ENCODE peak calls at places on chromosomes 7 and 10, in six cellular contexts. One of them, this sample, is unnamed.
A peak's percentile ranks its signal among the peaks of the same experiment; 100 is the strongest.

GRCh38 chr10:48609441-48609840 is 4.6 kb upstream of the ARHGAP22 start:
- DNase-seq in activated T-cell treated with anti-CD3 and anti-CD28 coated beads, Interleukin-2, amount 50 U/mL, for 4 hours: no peak
- DNase-seq in NCI-H2171: no peak
- DNase-seq in GM06990: no peak
- DNase-seq in GM19239: no peak
- DNase-seq in activated CD4-positive, alpha-beta T cell treated with anti-CD3 and anti-CD28 coated beads, Interleukin-2, amount 50 U/mL, for 1 hour: no peak
- DNase-seq in this sample: no peak

GRCh38 chr10:127135844-127136577 is 60.4 kb downstream of the INSYN2A start:
- DNase-seq in GM19239: no peak
- DNase-seq in NCI-H2171: no peak
- DNase-seq in GM06990: no peak
- DNase-seq in activated CD4-positive, alpha-beta T cell treated with anti-CD3 and anti-CD28 coated beads, Interleukin-2, amount 50 U/mL, for 1 hour: no peak
- DNase-seq in activated T-cell treated with anti-CD3 and anti-CD28 coated beads, Interleukin-2, amount 50 U/mL, for 4 hours: no peak
- DNase-seq in this sample: no peak

GRCh38 chr10:77160679-77161078 is 476.9 kb downstream of the KCNMA1 start:
- DNase-seq in GM06990: no peak
- DNase-seq in GM19239: no peak
- DNase-seq in activated T-cell treated with anti-CD3 and anti-CD28 coated beads, Interleukin-2, amount 50 U/mL, for 4 hours: no peak
- DNase-seq in NCI-H2171: no peak
- DNase-seq in activated CD4-positive, alpha-beta T cell treated with anti-CD3 and anti-CD28 coated beads, Interleukin-2, amount 50 U/mL, for 1 hour: no peak
- DNase-seq in this sample: no peak

GRCh38 chr7:128425851-128426250 is 16.1 kb upstream of the IMPDH1 start:
- DNase-seq in NCI-H2171: no peak
- DNase-seq in activated CD4-positive, alpha-beta T cell treated with anti-CD3 and anti-CD28 coated beads, Interleukin-2, amount 50 U/mL, for 1 hour: peak; percentile 74
- DNase-seq in activated T-cell treated with anti-CD3 and anti-CD28 coated beads, Interleukin-2, amount 50 U/mL, for 4 hours: peak; percentile 76
- DNase-seq in GM06990: no peak
- DNase-seq in GM19239: peak; percentile 56
- DNase-seq in this sample: peak; percentile 67

GRCh38 chr7:44283381-44284211 is 41.8 kb downstream of the CAMK2B start:
- DNase-seq in activated T-cell treated with anti-CD3 and anti-CD28 coated beads, Interleukin-2, amount 50 U/mL, for 4 hours: peak; percentile 2
- DNase-seq in GM06990: no peak
- DNase-seq in activated CD4-positive, alpha-beta T cell treated with anti-CD3 and anti-CD28 coated beads, Interleukin-2, amount 50 U/mL, for 1 hour: no peak
- DNase-seq in NCI-H2171: no peak
- DNase-seq in GM19239: no peak
- DNase-seq in this sample: peak; percentile 11

GRCh38 chr7:47326220-47326619 is 255.7 kb downstream of the TNS3 start:
- DNase-seq in activated CD4-positive, alpha-beta T cell treated with anti-CD3 and anti-CD28 coated beads, Interleukin-2, amount 50 U/mL, for 1 hour: no peak
- DNase-seq in NCI-H2171: no peak
- DNase-seq in activated T-cell treated with anti-CD3 and anti-CD28 coated beads, Interleukin-2, amount 50 U/mL, for 4 hours: no peak
- DNase-seq in GM06990: no peak
- DNase-seq in GM19239: no peak
- DNase-seq in this sample: no peak

GRCh38 chr10:104077282-104078151 is 8.2 kb downstream of the COL17A1 start:
- DNase-seq in GM06990: no peak
- DNase-seq in GM19239: no peak
- DNase-seq in activated T-cell treated with anti-CD3 and anti-CD28 coated beads, Interleukin-2, amount 50 U/mL, for 4 hours: no peak
- DNase-seq in NCI-H2171: no peak
- DNase-seq in activated CD4-positive, alpha-beta T cell treated with anti-CD3 and anti-CD28 coated beads, Interleukin-2, amount 50 U/mL, for 1 hour: no peak
- DNase-seq in this sample: no peak

GRCh38 chr7:76191783-76192240 is 9.9 kb upstream of the SRRM3 start:
- DNase-seq in activated CD4-positive, alpha-beta T cell treated with anti-CD3 and anti-CD28 coated beads, Interleukin-2, amount 50 U/mL, for 1 hour: no peak
- DNase-seq in GM06990: no peak
- DNase-seq in activated T-cell treated with anti-CD3 and anti-CD28 coated beads, Interleukin-2, amount 50 U/mL, for 4 hours: no peak
- DNase-seq in GM19239: no peak
- DNase-seq in NCI-H2171: peak; percentile 25
- DNase-seq in this sample: no peak

GRCh38 chr10:68081916-68082315 is 6.8 kb upstream of the HERC4 start:
- DNase-seq in activated T-cell treated with anti-CD3 and anti-CD28 coated beads, Interleukin-2, amount 50 U/mL, for 4 hours: no peak
- DNase-seq in GM06990: no peak
- DNase-seq in GM19239: no peak
- DNase-seq in activated CD4-positive, alpha-beta T cell treated with anti-CD3 and anti-CD28 coated beads, Interleukin-2, amount 50 U/mL, for 1 hour: no peak
- DNase-seq in NCI-H2171: no peak
- DNase-seq in this sample: no peak

GRCh38 chr7:13879994-13880686 is 109.3 kb downstream of the ETV1 start:
- DNase-seq in activated T-cell treated with anti-CD3 and anti-CD28 coated beads, Interleukin-2, amount 50 U/mL, for 4 hours: no peak
- DNase-seq in GM19239: no peak
- DNase-seq in NCI-H2171: no peak
- DNase-seq in GM06990: no peak
- DNase-seq in activated CD4-positive, alpha-beta T cell treated with anti-CD3 and anti-CD28 coated beads, Interleukin-2, amount 50 U/mL, for 1 hour: no peak
- DNase-seq in this sample: no peak

GRCh38 chr7:157875230-157876179 is 538.7 kb downstream of the DNAJB6 start:
- DNase-seq in activated T-cell treated with anti-CD3 and anti-CD28 coated beads, Interleukin-2, amount 50 U/mL, for 4 hours: peak; percentile 42
- DNase-seq in GM06990: no peak
- DNase-seq in activated CD4-positive, alpha-beta T cell treated with anti-CD3 and anti-CD28 coated beads, Interleukin-2, amount 50 U/mL, for 1 hour: peak; percentile 57
- DNase-seq in GM19239: no peak
- DNase-seq in NCI-H2171: no peak
- DNase-seq in this sample: no peak

GRCh38 chr10:112307631-112308502 is 24.7 kb downstream of the TECTB start:
- DNase-seq in GM19239: peak; percentile 46
- DNase-seq in activated CD4-positive, alpha-beta T cell treated with anti-CD3 and anti-CD28 coated beads, Interleukin-2, amount 50 U/mL, for 1 hour: peak; percentile 2
- DNase-seq in GM06990: peak; percentile 9
- DNase-seq in activated T-cell treated with anti-CD3 and anti-CD28 coated beads, Interleukin-2, amount 50 U/mL, for 4 hours: peak; percentile 6
- DNase-seq in NCI-H2171: peak; percentile 0
- DNase-seq in this sample: peak; percentile 60

GRCh38 chr7:81470084-81470723 is 299.6 kb downstream of the HGF start:
- DNase-seq in NCI-H2171: peak; percentile 64
- DNase-seq in GM06990: no peak
- DNase-seq in GM19239: no peak
- DNase-seq in activated CD4-positive, alpha-beta T cell treated with anti-CD3 and anti-CD28 coated beads, Interleukin-2, amount 50 U/mL, for 1 hour: no peak
- DNase-seq in activated T-cell treated with anti-CD3 and anti-CD28 coated beads, Interleukin-2, amount 50 U/mL, for 4 hours: no peak
- DNase-seq in this sample: peak; percentile 83

GRCh38 chr7:127769696-127770400 is 117.9 kb downstream of the SND1 start:
- DNase-seq in GM19239: no peak
- DNase-seq in GM06990: no peak
- DNase-seq in NCI-H2171: no peak
- DNase-seq in activated CD4-positive, alpha-beta T cell treated with anti-CD3 and anti-CD28 coated beads, Interleukin-2, amount 50 U/mL, for 1 hour: no peak
- DNase-seq in activated T-cell treated with anti-CD3 and anti-CD28 coated beads, Interleukin-2, amount 50 U/mL, for 4 hours: no peak
- DNase-seq in this sample: no peak

GRCh38 chr7:153290066-153290465 is 530.5 kb downstream of the ACTR3B start:
- DNase-seq in activated CD4-positive, alpha-beta T cell treated with anti-CD3 and anti-CD28 coated beads, Interleukin-2, amount 50 U/mL, for 1 hour: no peak
- DNase-seq in NCI-H2171: no peak
- DNase-seq in GM19239: no peak
- DNase-seq in GM06990: no peak
- DNase-seq in activated T-cell treated with anti-CD3 and anti-CD28 coated beads, Interleukin-2, amount 50 U/mL, for 4 hours: no peak
- DNase-seq in this sample: no peak